ENCODE peak calls at places on chromosomes 4 and X, in ten cellular contexts. B is mucosa of descending colon, U is Calu3, S is fibroblast of pulmonary artery, H is left ventricle myocardium inferior, Q is foreskin fibroblast, T is vagina, L is PC-3, K is neural progenitor cell, J is adrenal gland. I is an unnamed sample.

GRCh38 chrX:9538544-9539045 is 73.7 kb downstream of the TBL1X start:
- DNase-seq in B (peak), U (no peak), S (no peak), H (no peak), Q (peak), T (no peak), L (no peak), K (no peak), J (no peak), I (no peak)

GRCh38 chr4:103996637-103997036 is 276.9 kb upstream of the TACR3 start:
- DNase-seq in B (no peak), U (peak), S (peak), H (no peak), Q (no peak), T (no peak), L (peak), K (peak), J (peak), I (no peak)

GRCh38 chr4:80454040-80454439 is 118.5 kb downstream of the CFAP299 start:
- DNase-seq in B (no peak), U (peak), S (peak), H (no peak), Q (peak), T (no peak), L (peak), K (no peak), J (no peak), I (no peak)

GRCh38 chr4:36290641-36291040 is 9.2 kb downstream of the DTHD1 start:
- DNase-seq in B (no peak), U (no peak), S (no peak), H (no peak), Q (no peak), T (no peak), L (no peak), K (no peak), J (no peak), I (no peak)

GRCh38 chrX:42680651-42681050 is 97.3 kb downstream of the PPP1R2C start:
- DNase-seq in B (no peak), U (no peak), S (peak), H (no peak), Q (peak), T (no peak), L (no peak), K (peak), J (peak), I (no peak)

GRCh38 chr4:52091811-52092210 is 40.7 kb downstream of the SPATA18 start:
- DNase-seq in B (no peak), U (no peak), S (no peak), H (no peak), Q (peak), T (no peak), L (peak), K (no peak), J (no peak), I (no peak)

GRCh38 chr4:100075056-100075455 is 115.2 kb downstream of the DDIT4L start:
- DNase-seq in B (no peak), U (no peak), S (no peak), H (no peak), Q (no peak), T (no peak), L (peak), K (no peak), J (no peak), I (no peak)

GRCh38 chr4:94214703-94215360 is 7.2 kb downstream of the SMARCAD1 start:
- DNase-seq in B (no peak), U (no peak), S (no peak), H (no peak), Q (no peak), T (no peak), L (no peak), K (no peak), J (no peak), I (no peak)

GRCh38 chrX:27380163-27380845 is 82.8 kb downstream of the PPP4R3C start:
- DNase-seq in B (no peak), U (no peak), S (no peak), H (no peak), Q (no peak), T (no peak), L (peak), K (no peak), J (no peak), I (no peak)

GRCh38 chr4:175215657-175216056 is 297.5 kb downstream of the ADAM29 start:
- DNase-seq in B (no peak), U (no peak), S (no peak), H (no peak), Q (no peak), T (no peak), L (no peak), K (no peak), J (no peak), I (no peak)

GRCh38 chr4:4607336-4608213 is 65.7 kb upstream of the STX18 start:
- DNase-seq in B (no peak), U (no peak), S (no peak), H (no peak), Q (no peak), T (no peak), L (no peak), K (peak), J (no peak), I (no peak)

GRCh38 chr4:98662619-98663225 is 4.3 kb upstream of the TSPAN5 start:
- DNase-seq in B (no peak), U (no peak), S (no peak), H (no peak), Q (no peak), T (no peak), L (peak), K (peak), J (no peak), I (no peak)

GRCh38 chrX:140744085-140744484 is 34.5 kb downstream of the LINC00632 start:
- DNase-seq in B (no peak), U (no peak), S (no peak), H (no peak), Q (no peak), T (no peak), L (peak), K (no peak), J (no peak), I (no peak)

GRCh38 chr4:5923306-5923830 is 30.5 kb upstream of the CRMP1 start:
- DNase-seq in B (no peak), U (no peak), S (no peak), H (no peak), Q (no peak), T (no peak), L (no peak), K (no peak), J (no peak), I (no peak)

GRCh38 chrX:124346064-124346876 is at the start of gene SH2D1A:
- DNase-seq in B (no peak), U (no peak), S (no peak), H (no peak), Q (no peak), T (no peak), L (no peak), K (no peak), J (no peak), I (no peak)

GRCh38 chrX:20116575-20117240 is at the start of gene MAP7D2:
- DNase-seq in B (no peak), U (peak), S (no peak), H (no peak), Q (peak), T (no peak), L (no peak), K (peak), J (no peak), I (no peak)

GRCh38 chr4:46506876-46507275 is 116.9 kb upstream of the GABRA2 start:
- DNase-seq in B (no peak), U (no peak), S (peak), H (no peak), Q (no peak), T (no peak), L (peak), K (no peak), J (no peak), I (no peak)

GRCh38 chr4:168720396-168720795 is 223.5 kb downstream of the PALLD start:
- DNase-seq in B (no peak), U (no peak), S (no peak), H (no peak), Q (no peak), T (no peak), L (no peak), K (no peak), J (no peak), I (no peak)

GRCh38 chr4:2794707-2795557 is 2.0 kb downstream of the SH3BP2 start:
- DNase-seq in B (peak), U (no peak), S (peak), H (peak), Q (peak), T (no peak), L (no peak), K (peak), J (peak), I (no peak)

GRCh38 chrX:101668143-101668542 is 8.5 kb upstream of the ARMCX2 start:
- DNase-seq in B (no peak), U (no peak), S (no peak), H (no peak), Q (no peak), T (no peak), L (no peak), K (no peak), J (no peak), I (no peak)

GRCh38 chr4:7860600-7861158 is 79.0 kb downstream of the AFAP1 start:
- DNase-seq in B (no peak), U (no peak), S (no peak), H (no peak), Q (no peak), T (no peak), L (no peak), K (no peak), J (no peak), I (no peak)

GRCh38 chr4:26298198-26298950 is 22.4 kb upstream of the RBPJ start:
- DNase-seq in B (no peak), U (no peak), S (peak), H (no peak), Q (peak), T (no peak), L (peak), K (peak), J (no peak), I (peak)

GRCh38 chrX:107676559-107677378 is 48.5 kb downstream of the PRPS1 start:
- DNase-seq in B (peak), U (peak), S (peak), H (peak), Q (peak), T (no peak), L (peak), K (no peak), J (peak), I (peak)

GRCh38 chr4:124278477-124278876 is 434.1 kb downstream of the ANKRD50 start:
- DNase-seq in B (no peak), U (peak), S (peak), H (no peak), Q (no peak), T (no peak), L (peak), K (no peak), J (no peak), I (no peak)

GRCh38 chr4:107299646-107300045 is 263.5 kb upstream of the DKK2 start:
- DNase-seq in B (no peak), U (no peak), S (no peak), H (no peak), Q (peak), T (no peak), L (no peak), K (no peak), J (no peak), I (no peak)

GRCh38 chr4:124903995-124904722 is 191.6 kb upstream of the ANKRD50 start:
- DNase-seq in B (no peak), U (peak), S (peak), H (peak), Q (peak), T (no peak), L (peak), K (peak), J (peak), I (peak)

GRCh38 chr4:8770518-8771257 is 101.0 kb downstream of the HMX1 start:
- DNase-seq in B (peak), U (no peak), S (no peak), H (peak), Q (no peak), T (no peak), L (no peak), K (peak), J (no peak), I (no peak)

GRCh38 chrX:117511379-117511778 is 605.2 kb downstream of the KLHL13 start:
- DNase-seq in B (no peak), U (no peak), S (no peak), H (no peak), Q (no peak), T (no peak), L (no peak), K (no peak), J (no peak), I (no peak)

GRCh38 chr4:41982716-41983115 is 1.2 kb downstream of the DCAF4L1 start:
- DNase-seq in B (no peak), U (no peak), S (no peak), H (no peak), Q (no peak), T (no peak), L (no peak), K (no peak), J (no peak), I (no peak)

GRCh38 chr4:73698217-73698616 is 42.2 kb upstream of the CXCL8 start:
- DNase-seq in B (no peak), U (no peak), S (peak), H (no peak), Q (peak), T (no peak), L (peak), K (peak), J (peak), I (no peak)

GRCh38 chr4:8387194-8387593 is 53.3 kb downstream of the ACOX3 start:
- DNase-seq in B (peak), U (no peak), S (no peak), H (no peak), Q (no peak), T (no peak), L (no peak), K (no peak), J (no peak), I (no peak)

GRCh38 chr4:76377922-76378321 is 43.0 kb downstream of the CCDC158 start:
- DNase-seq in B (no peak), U (peak), S (peak), H (no peak), Q (peak), T (no peak), L (peak), K (peak), J (peak), I (no peak)

GRCh38 chr4:152045781-152046571 is 285.2 kb upstream of the GATB start:
- DNase-seq in B (peak), U (peak), S (peak), H (no peak), Q (peak), T (no peak), L (no peak), K (peak), J (no peak), I (no peak)

GRCh38 chr4:89838005-89838404 is 1.0 kb upstream of the SNCA start:
- DNase-seq in B (no peak), U (no peak), S (peak), H (no peak), Q (peak), T (no peak), L (no peak), K (peak), J (no peak), I (no peak)

GRCh38 chrX:53257670-53258423 is 23.5 kb downstream of the IQSEC2 start:
- DNase-seq in B (no peak), U (no peak), S (no peak), H (no peak), Q (no peak), T (no peak), L (no peak), K (no peak), J (no peak), I (no peak)

GRCh38 chr4:165707126-165707525 is 165.9 kb upstream of the TLL1 start:
- DNase-seq in B (no peak), U (no peak), S (no peak), H (no peak), Q (no peak), T (no peak), L (no peak), K (no peak), J (no peak), I (no peak)

GRCh38 chrX:115503099-115503498 is 57.9 kb upstream of the PLS3 start:
- DNase-seq in B (no peak), U (no peak), S (no peak), H (no peak), Q (no peak), T (no peak), L (no peak), K (no peak), J (no peak), I (no peak)
- TF ChIP-seq CTCF in B (no peak), U (no peak), S (no peak), H (no peak), Q (no peak), T (no peak), L (no peak), K (no peak), J (no peak), I (no peak)

DNA sequence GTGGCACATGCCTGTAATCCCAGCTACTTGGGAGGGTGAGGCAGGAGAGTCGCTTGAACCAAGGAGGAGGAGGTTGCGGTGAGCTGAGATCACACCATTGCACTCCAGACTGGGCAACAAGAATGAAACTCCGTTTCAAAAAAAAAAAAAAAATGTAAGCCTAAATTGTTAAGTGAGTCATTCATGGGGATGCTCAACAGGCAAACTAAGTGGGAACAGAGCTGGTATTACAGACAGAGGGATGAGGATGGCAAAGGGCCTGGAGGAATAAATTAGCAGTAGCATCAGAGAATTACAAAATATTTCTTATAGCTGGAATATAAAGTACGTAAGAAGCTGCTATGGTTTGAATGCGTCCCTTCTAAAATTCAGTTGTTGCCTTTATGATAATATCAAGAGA is 43.4 kb upstream of the OGT start:
- DNase-seq in B (no peak), U (no peak), S (no peak), H (no peak), Q (peak), T (no peak), L (no peak), K (no peak), J (no peak), I (no peak)
- TF ChIP-seq CTCF in B (no peak), U (no peak), S (no peak), H (no peak), Q (no peak), T (no peak), L (no peak), K (no peak), J (no peak), I (no peak)

GRCh38 chrX:3545901-3546300 is 167.5 kb downstream of the PRKX start:
- DNase-seq in B (no peak), U (no peak), S (no peak), H (no peak), Q (peak), T (no peak), L (no peak), K (no peak), J (no peak), I (no peak)
- TF ChIP-seq CTCF in B (no peak), U (no peak), S (no peak), H (no peak), Q (no peak), T (no peak), L (no peak), K (no peak), J (no peak), I (no peak)

GRCh38 chr4:27407616-27408015 is 547.0 kb downstream of the STIM2 start:
- DNase-seq in B (no peak), U (no peak), S (no peak), H (no peak), Q (no peak), T (no peak), L (no peak), K (no peak), J (no peak), I (no peak)

GRCh38 chr4:27414867-27415266 is 554.2 kb downstream of the STIM2 start:
- DNase-seq in B (no peak), U (no peak), S (no peak), H (no peak), Q (no peak), T (no peak), L (peak), K (no peak), J (no peak), I (no peak)

GRCh38 chr4:27412617-27413016 is 552.0 kb downstream of the STIM2 start:
- DNase-seq in B (no peak), U (no peak), S (peak), H (no peak), Q (no peak), T (no peak), L (peak), K (no peak), J (no peak), I (no peak)
- TF ChIP-seq CTCF in B (no peak), U (no peak), S (no peak), H (peak), Q (no peak), T (no peak), L (peak), K (no peak), J (no peak), I (no peak)

I was measured in AG09319.